ENCODE peak calls at places on chromosome 18, in four cellular contexts. Z is Kasumi-1; S is activated CD8-positive, alpha-beta memory T cell treated with anti-CD3 and anti-CD28 coated beads for 1 hour; P is stimulated activated CD4-positive, alpha-beta T cell treated with anti-CD3 and anti-CD28 coated beads, Interleukin-4, amount 100 ng/mL, for 48 hours. V is an unnamed sample.

GRCh38 chr18:77858331-77858730 is 608.7 kb downstream of the GALR1 start:
- DNase-seq in P (no peak), Z (no peak), S (no peak), V (no peak)

GRCh38 chr18:28065031-28065792 is 111.7 kb downstream of the CDH2 start:
- DNase-seq in P (no peak), S (no peak), Z (no peak), V (no peak)

GRCh38 chr18:4987452-4988405 is 209.3 kb downstream of the AKAIN1 start:
- DNase-seq in Z (no peak), P (no peak), S (no peak), V (no peak)

GRCh38 chr18:11872479-11873136 is 21.4 kb downstream of the CHMP1B start:
- DNase-seq in P (no peak), Z (peak), S (no peak), V (no peak)

GRCh38 chr18:74255022-74255658 is 36.6 kb downstream of the CYB5A start:
- DNase-seq in Z (no peak), P (no peak), S (no peak), V (no peak)

GRCh38 chr18:73556904-73557303 is 590.7 kb downstream of the FBXO15 start:
- DNase-seq in P (no peak), S (no peak), Z (no peak), V (no peak)

GRCh38 chr18:74289137-74289536 is 2.6 kb downstream of the CYB5A start:
- DNase-seq in P (no peak), S (no peak), Z (no peak), V (no peak)

GRCh38 chr18:10116574-10116973 is 202.8 kb downstream of the VAPA start:
- DNase-seq in Z (no peak), P (no peak), S (no peak), V (no peak)

GRCh38 chr18:49431563-49431962 is 28.9 kb downstream of the DYM start:
- DNase-seq in P (no peak), S (no peak), Z (no peak), V (no peak)

GRCh38 chr18:35283923-35284794 is 5.9 kb downstream of the ZSCAN30 start:
- DNase-seq in P (no peak), Z (no peak), S (no peak), V (no peak)

GRCh38 chr18:58054041-58054733 is 10.2 kb downstream of the NEDD4L start:
- DNase-seq in S (no peak), P (no peak), Z (no peak), V (no peak)

GRCh38 chr18:26073742-26074141 is 16.7 kb downstream of the SS18 start:
- DNase-seq in P (no peak), Z (no peak), S (no peak), V (no peak)

GRCh38 chr18:14026199-14026598 is 106.0 kb downstream of the ZNF519 start:
- DNase-seq in Z (no peak), S (no peak), P (no peak), V (no peak)

GRCh38 chr18:8610442-8610801 is 1.2 kb downstream of the RAB12 start:
- DNase-seq in Z (no peak), S (no peak), P (no peak), V (no peak)

GRCh38 chr18:22182884-22183610 is 13.7 kb downstream of the GATA6 start:
- DNase-seq in S (no peak), Z (no peak), P (no peak), V (no peak)

GRCh38 chr18:3255611-3256165 is 6.2 kb upstream of the MYL12B start:
- DNase-seq in Z (peak), S (no peak), P (no peak), V (no peak)

GRCh38 chr18:6004119-6004518 is 108.8 kb upstream of the TMEM200C start:
- DNase-seq in Z (no peak), P (no peak), S (no peak), V (no peak)

GRCh38 chr18:24862225-24862893 is 401.9 kb downstream of the HRH4 start:
- DNase-seq in Z (no peak), S (no peak), P (no peak), V (no peak)

GRCh38 chr18:33583901-33584300 is 5.9 kb downstream of the ASXL3 start:
- DNase-seq in S (no peak), P (no peak), Z (no peak), V (no peak)

GRCh38 chr18:21163647-21164625 is 52.3 kb upstream of the ROCK1 start:
- DNase-seq in S (no peak), Z (peak), P (no peak), V (no peak)

GRCh38 chr18:48800877-48801727 is 149.7 kb downstream of the SMAD7 start:
- DNase-seq in P (no peak), Z (no peak), S (no peak), V (no peak)

GRCh38 chr18:28163201-28163778 is 13.6 kb downstream of the CDH2 start:
- DNase-seq in S (no peak), Z (no peak), P (no peak), V (no peak)

GRCh38 chr18:3248062-3248669 is 565 bp downstream of the MYL12A start:
- DNase-seq in P (no peak), S (no peak), Z (peak), V (no peak)

GRCh38 chr18:66826211-66826610 is 222.3 kb upstream of the CDH19 start:
- DNase-seq in P (no peak), S (no peak), Z (no peak), V (no peak)